ENCODE peak calls at places on chromosomes 13 and 19, in eight cellular contexts. S, C, V, Y, Q, K, U and G are unnamed samples.

GRCh38 chr19:40433391-40434216 is 7.8 kb upstream of the SERTAD1 start:
- DNase-seq in S (peak), C (peak), V (peak), Y (peak), Q (peak), K (peak), U (peak), G (peak)

GRCh38 chr13:110869805-110870706 is 44.8 kb downstream of the ANKRD10 start:
- DNase-seq in S (peak), C (peak), V (peak), Y (no peak), Q (no peak), K (peak), U (peak), G (peak)

GRCh38 chr19:21569497-21569870 is 64.1 kb downstream of the ZNF429 start:
- DNase-seq in S (no peak), C (no peak), V (no peak), Y (no peak), Q (no peak), K (no peak), U (no peak), G (no peak)

GRCh38 chr19:49705919-49706318 is 15.0 kb downstream of the CPT1C start:
- DNase-seq in S (no peak), C (no peak), V (no peak), Y (no peak), Q (no peak), K (no peak), U (no peak), G (no peak)

GRCh38 chr19:2229103-2230028 is 6.8 kb downstream of the PLEKHJ1 start:
- DNase-seq in S (no peak), C (peak), V (no peak), Y (no peak), Q (no peak), K (no peak), U (no peak), G (no peak)

GRCh38 chr19:3365447-3366103 is 808 bp upstream of the NFIC start:
- DNase-seq in S (peak), C (peak), V (peak), Y (peak), Q (no peak), K (no peak), U (no peak), G (peak)

GRCh38 chr13:20902438-20903163 is at the start of gene XPO4:
- DNase-seq in S (peak), C (peak), V (peak), Y (peak), Q (peak), K (peak), U (peak), G (peak)

GRCh38 chr19:1884291-1884718 is 991 bp downstream of the ABHD17A start:
- DNase-seq in S (no peak), C (no peak), V (no peak), Y (no peak), Q (no peak), K (no peak), U (no peak), G (no peak)

GRCh38 chr13:110108348-110109139 is 198.4 kb downstream of the COL4A1 start:
- DNase-seq in S (peak), C (peak), V (peak), Y (peak), Q (peak), K (peak), U (peak), G (peak)

GRCh38 chr13:87656311-87656710 is 14.9 kb upstream of the SLITRK5 start:
- DNase-seq in S (no peak), C (no peak), V (no peak), Y (no peak), Q (no peak), K (no peak), U (no peak), G (no peak)

GRCh38 chr19:12669272-12670158 is 2.9 kb downstream of the WDR83 start:
- DNase-seq in S (peak), C (peak), V (peak), Y (peak), Q (peak), K (peak), U (peak), G (peak)

GRCh38 chr19:19256072-19256969 is 16.8 kb downstream of the TM6SF2 start:
- DNase-seq in S (no peak), C (no peak), V (no peak), Y (no peak), Q (no peak), K (no peak), U (peak), G (peak)

GRCh38 chr13:23349127-23349897 is 84.2 kb downstream of the SACS start:
- DNase-seq in S (no peak), C (no peak), V (no peak), Y (no peak), Q (no peak), K (no peak), U (no peak), G (no peak)

GRCh38 chr19:21047712-21048111 is 27.3 kb downstream of the ZNF430 start:
- DNase-seq in S (no peak), C (no peak), V (no peak), Y (no peak), Q (no peak), K (no peak), U (no peak), G (no peak)

GRCh38 chr13:107518292-107518691 is 697.0 kb downstream of the LIG4 start:
- DNase-seq in S (no peak), C (no peak), V (peak), Y (no peak), Q (no peak), K (peak), U (no peak), G (peak)

GRCh38 chr19:2095338-2095938 is 688 bp downstream of the MOB3A start:
- DNase-seq in S (no peak), C (no peak), V (no peak), Y (peak), Q (no peak), K (no peak), U (no peak), G (no peak)

GRCh38 chr19:6060600-6061391 is 49.5 kb downstream of the RFX2 start:
- DNase-seq in S (peak), C (no peak), V (peak), Y (no peak), Q (no peak), K (peak), U (no peak), G (peak)

DNA sequence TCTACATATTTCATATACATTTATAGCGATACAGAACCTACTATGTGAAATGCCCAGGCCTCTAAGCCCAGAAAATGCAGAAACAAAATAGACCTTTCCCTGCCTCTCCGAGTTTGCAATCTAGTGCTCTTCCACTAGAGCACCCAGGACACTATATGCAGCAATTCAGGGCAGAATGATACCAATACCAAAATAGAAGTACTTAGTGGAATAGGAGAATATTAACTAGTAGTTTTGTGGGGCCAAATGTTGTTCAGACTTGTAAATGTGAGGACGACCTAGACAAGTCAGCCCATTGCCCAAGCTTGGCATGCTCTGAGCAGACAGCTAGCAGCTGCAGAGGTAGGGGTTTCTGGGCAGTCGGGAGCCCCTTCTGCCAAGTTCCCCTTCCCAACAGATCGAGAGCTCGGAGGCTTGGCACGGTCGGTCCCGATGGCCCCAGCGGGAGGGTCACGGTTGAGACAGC is 35.8 kb upstream of the FLT1 start:
- DNase-seq in S (peak), C (no peak), V (no peak), Y (no peak), Q (no peak), K (no peak), U (no peak), G (peak)
- TF ChIP-seq CTCF in S (peak), C (no peak), V (peak), Y (no peak), Q (no peak), K (peak), U (no peak), G (peak)

GRCh38 chr19:46994141-46994686 is 25.4 kb upstream of the NPAS1 start:
- DNase-seq in S (no peak), C (no peak), V (no peak), Y (no peak), Q (no peak), K (no peak), U (no peak), G (no peak)

GRCh38 chr19:46992699-46993535 is 26.7 kb upstream of the NPAS1 start:
- DNase-seq in S (no peak), C (no peak), V (no peak), Y (no peak), Q (no peak), K (no peak), U (no peak), G (no peak)

GRCh38 chr19:46993622-46994021 is 26.0 kb upstream of the NPAS1 start:
- DNase-seq in S (no peak), C (no peak), V (no peak), Y (no peak), Q (no peak), K (no peak), U (no peak), G (no peak)

GRCh38 chr19:46988614-46989230 is 30.9 kb upstream of the NPAS1 start:
- DNase-seq in S (no peak), C (no peak), V (no peak), Y (no peak), Q (no peak), K (no peak), U (no peak), G (no peak)

GRCh38 chr19:46990998-46991676 is 28.5 kb upstream of the NPAS1 start:
- DNase-seq in S (peak), C (peak), V (peak), Y (peak), Q (peak), K (peak), U (peak), G (peak)
- TF ChIP-seq CTCF in S (peak), C (peak), V (peak), Y (peak), Q (peak), K (peak), U (peak), G (peak)

GRCh38 chr13:24671367-24672117 is 8.7 kb upstream of the ATP12A start:
- DNase-seq in S (peak), C (no peak), V (peak), Y (peak), Q (peak), K (peak), U (peak), G (peak)
- TF ChIP-seq CTCF in S (peak), C (peak), V (peak), Y (peak), Q (peak), K (peak), U (no peak), G (peak)

GRCh38 chr19:45922281-45922680 is 7.7 kb upstream of the NANOS2 start:
- DNase-seq in S (no peak), C (no peak), V (no peak), Y (peak), Q (no peak), K (no peak), U (peak), G (peak)
- TF ChIP-seq CTCF in S (peak), C (no peak), V (peak), Y (peak), Q (peak), K (no peak), U (peak), G (peak)

DNA sequence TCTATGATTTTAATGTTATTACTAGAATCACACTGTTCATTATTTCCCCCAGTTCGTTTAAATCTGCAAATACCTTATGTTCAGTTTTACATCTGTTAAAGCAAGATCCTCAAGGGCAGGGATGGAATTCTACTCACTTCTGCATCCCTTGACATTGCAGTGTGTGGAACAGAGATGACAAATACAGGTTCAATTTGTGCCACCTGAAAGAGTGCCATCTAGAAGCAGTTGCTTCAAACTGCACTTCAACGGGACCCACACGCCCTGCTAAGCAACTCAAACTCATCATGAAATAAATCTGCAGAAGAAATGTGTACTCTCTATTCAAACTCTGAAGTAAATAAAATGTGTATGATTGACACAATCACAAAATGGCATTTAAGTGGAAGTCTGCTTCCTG is 44.5 kb downstream of the RUBCNL start:
- DNase-seq in S (no peak), C (no peak), V (no peak), Y (no peak), Q (no peak), K (no peak), U (no peak), G (no peak)
- TF ChIP-seq CTCF in S (no peak), C (no peak), V (no peak), Y (no peak), Q (no peak), K (no peak), U (no peak), G (no peak)

DNA sequence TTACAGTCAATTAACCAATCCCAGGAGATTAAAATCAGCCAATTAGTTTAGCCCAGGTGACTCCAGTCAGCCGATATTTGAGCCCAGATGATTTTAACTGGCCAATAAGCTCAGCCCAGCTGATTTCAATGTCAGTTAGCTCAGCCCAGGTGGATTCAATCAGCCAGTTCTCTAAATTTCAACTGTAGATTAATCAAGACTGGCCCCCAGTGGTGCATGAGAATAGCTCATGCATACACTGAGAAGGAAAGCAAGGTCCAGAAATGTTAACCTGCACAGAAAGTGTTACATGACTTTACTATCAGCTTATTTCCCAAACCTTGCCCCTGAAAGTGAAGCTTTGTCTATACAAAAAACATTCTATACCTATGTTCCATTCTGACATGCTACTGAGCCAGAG is 55.4 kb upstream of the ZNF724 start:
- DNase-seq in S (no peak), C (no peak), V (no peak), Y (no peak), Q (no peak), K (no peak), U (no peak), G (no peak)
- TF ChIP-seq CTCF in S (no peak), C (no peak), V (no peak), Y (no peak), Q (no peak), K (no peak), U (no peak), G (no peak)

DNA sequence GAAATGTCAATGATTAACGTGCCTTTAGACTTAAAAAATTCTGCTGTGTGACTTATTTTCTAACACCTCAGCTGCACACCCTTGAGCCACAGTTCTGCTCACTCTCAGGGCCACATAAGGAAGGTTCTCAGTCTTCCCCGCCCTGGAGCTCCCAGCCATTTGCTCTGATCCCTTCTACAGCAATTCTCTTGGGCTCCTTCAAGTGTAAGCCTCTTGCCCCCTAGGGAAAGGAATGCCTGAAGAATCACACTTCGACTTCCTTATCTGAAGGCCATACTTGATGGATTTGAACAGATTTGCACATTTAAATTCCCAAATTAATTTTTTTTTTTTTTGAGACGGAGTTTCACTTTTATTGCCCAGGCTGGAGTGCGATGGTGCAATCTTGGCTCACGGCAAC is 44.2 kb downstream of the RASA3 start:
- DNase-seq in S (no peak), C (no peak), V (no peak), Y (no peak), Q (no peak), K (no peak), U (no peak), G (no peak)
- TF ChIP-seq CTCF in S (peak), C (no peak), V (no peak), Y (no peak), Q (no peak), K (no peak), U (no peak), G (no peak)

DNA sequence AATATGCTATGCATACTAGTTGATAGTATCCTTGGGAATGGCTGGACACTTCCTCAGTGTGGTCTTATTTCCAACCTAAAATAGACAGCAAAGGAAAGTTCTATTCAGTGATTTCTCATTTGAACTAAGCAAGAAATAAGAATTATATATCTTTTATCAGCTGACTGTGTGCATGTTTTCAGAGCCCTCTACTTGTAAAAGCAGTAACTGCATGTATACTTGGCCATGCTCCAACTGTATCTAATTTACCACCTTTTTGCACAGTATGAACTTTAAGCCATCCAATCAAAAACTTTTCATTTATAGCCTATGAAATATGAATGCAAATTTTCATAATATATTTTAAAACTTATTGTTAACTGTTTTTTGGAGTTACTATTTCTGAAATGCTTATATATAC is 136.4 kb upstream of the PCDH9 start:
- DNase-seq in S (no peak), C (no peak), V (peak), Y (no peak), Q (no peak), K (peak), U (no peak), G (peak)
- TF ChIP-seq CTCF in S (no peak), C (no peak), V (peak), Y (no peak), Q (peak), K (no peak), U (no peak), G (peak)